ENCODE peak calls at places on chromosome 9, in four cellular contexts. X is GM06990, O is cardiac muscle cell, S is K562. U is an unnamed sample.

GRCh38 chr9:125176632-125177031 is 13.0 kb downstream of the PPP6C start:
- DNase-seq in S (peak), O (no peak), X (no peak), U (no peak)

GRCh38 chr9:27361401-27361953 is 64.5 kb upstream of the EQTN start:
- DNase-seq in O (no peak), X (no peak), S (no peak), U (no peak)

GRCh38 chr9:83384214-83384613 is 154.0 kb downstream of the FRMD3 start:
- DNase-seq in S (no peak), X (no peak), O (no peak), U (no peak)

GRCh38 chr9:133421615-133422542 is at the start of gene ADAMTS13:
- DNase-seq in X (peak), O (no peak), S (no peak), U (peak)

GRCh38 chr9:6525326-6526040 is 112.5 kb downstream of the UHRF2 start:
- DNase-seq in S (no peak), X (no peak), O (no peak), U (no peak)

GRCh38 chr9:98064623-98065392 is 8.3 kb downstream of the NANS start:
- DNase-seq in O (no peak), S (no peak), X (no peak), U (no peak)

GRCh38 chr9:136552117-136552685 is 6.4 kb upstream of the NOTCH1 start:
- DNase-seq in O (no peak), X (no peak), S (no peak), U (peak)

GRCh38 chr9:22111871-22112247 is 102.8 kb upstream of the CDKN2B start:
- DNase-seq in X (no peak), O (no peak), S (no peak), U (peak)

GRCh38 chr9:116506685-116507084 is 180.4 kb upstream of the TRIM32 start:
- DNase-seq in S (no peak), O (no peak), X (no peak), U (peak)

GRCh38 chr9:131239307-131239975 is 36.9 kb downstream of the FAM78A start:
- DNase-seq in O (no peak), X (no peak), S (no peak), U (no peak)

GRCh38 chr9:92384373-92384772 is 20.0 kb downstream of the OGN start:
- DNase-seq in S (no peak), X (no peak), O (no peak), U (peak)

GRCh38 chr9:109403766-109404320 is 83.0 kb upstream of the EPB41L4B start:
- DNase-seq in O (no peak), X (no peak), S (no peak), U (no peak)

GRCh38 chr9:4082948-4083347 is 216.9 kb downstream of the GLIS3 start:
- DNase-seq in O (no peak), X (no peak), S (no peak), U (no peak)

GRCh38 chr9:93263334-93264229 is 79.6 kb downstream of the WNK2 start:
- DNase-seq in X (no peak), O (no peak), S (no peak), U (no peak)

GRCh38 chr9:137313956-137314560 is 12.0 kb upstream of the NRARP start:
- DNase-seq in O (no peak), S (peak), X (no peak), U (no peak)

GRCh38 chr9:125888220-125888619 is 141.0 kb downstream of the PBX3 start:
- DNase-seq in O (no peak), S (no peak), X (no peak), U (peak)

GRCh38 chr9:81898851-81899250 is 29.4 kb upstream of the SPATA31D4 start:
- DNase-seq in S (no peak), X (no peak), O (no peak), U (no peak)

GRCh38 chr9:108953983-108954574 is 19.9 kb downstream of the ABITRAM start:
- DNase-seq in X (no peak), O (peak), S (peak), U (peak)

GRCh38 chr9:114770991-114771390 is 34.8 kb downstream of the TNFSF15 start:
- DNase-seq in S (no peak), X (no peak), O (no peak), U (no peak)

GRCh38 chr9:74379718-74380117 is 117.4 kb upstream of the RORB start:
- DNase-seq in X (no peak), S (peak), O (peak), U (peak)

GRCh38 chr9:126623667-126624452 is 10.1 kb downstream of the LMX1B start:
- DNase-seq in S (no peak), O (no peak), X (no peak), U (no peak)

GRCh38 chr9:92385474-92385873 is 18.9 kb downstream of the OGN start:
- DNase-seq in O (no peak), X (no peak), S (no peak), U (no peak)

GRCh38 chr9:14780251-14780650 is 57.7 kb upstream of the CER1 start:
- DNase-seq in X (no peak), S (no peak), O (no peak), U (no peak)

GRCh38 chr9:27365977-27366376 is 69.0 kb upstream of the EQTN start:
- DNase-seq in X (peak), S (no peak), O (no peak), U (no peak)

GRCh38 chr9:126055386-126055785 is 271.2 kb upstream of the MVB12B start:
- DNase-seq in O (no peak), S (no peak), X (no peak), U (peak)

GRCh38 chr9:114138537-114138936 is 16.8 kb upstream of the COL27A1 start:
- DNase-seq in X (no peak), O (no peak), S (no peak), U (no peak)

GRCh38 chr9:456365-456764 is 241.7 kb downstream of the DOCK8 start:
- DNase-seq in X (no peak), S (no peak), O (no peak), U (no peak)

GRCh38 chr9:5817776-5818336 is 15.1 kb downstream of the ERMP1 start:
- DNase-seq in O (no peak), X (no peak), S (no peak), U (peak)

GRCh38 chr9:123435471-123435870 is 79.5 kb downstream of the CRB2 start:
- DNase-seq in S (no peak), X (no peak), O (no peak), U (no peak)

GRCh38 chr9:76576344-76576743 is 117.4 kb downstream of the GCNT1 start:
- DNase-seq in X (peak), S (no peak), O (no peak), U (peak)

GRCh38 chr9:69180670-69181069 is 6.6 kb downstream of the TJP2 start:
- DNase-seq in X (no peak), O (no peak), S (peak), U (peak)

GRCh38 chr9:35489313-35490154 is at the start of gene RUSC2:
- DNase-seq in X (peak), S (peak), O (peak), U (peak)

GRCh38 chr9:136564379-136564988 is 18.6 kb upstream of the NOTCH1 start:
- DNase-seq in S (no peak), O (no peak), X (peak), U (peak)

GRCh38 chr9:74777136-74777879 is 110.4 kb downstream of the TRPM6 start:
- DNase-seq in S (peak), X (no peak), O (peak), U (peak)

GRCh38 chr9:96139592-96140251 is 162.3 kb downstream of the HSD17B3 start:
- DNase-seq in X (no peak), S (no peak), O (no peak), U (peak)

GRCh38 chr9:122213589-122214413 is 15.0 kb downstream of the LHX6 start:
- DNase-seq in O (peak), X (peak), S (peak), U (peak)

GRCh38 chr9:129135476-129135875 is 24.3 kb downstream of the PTPA start:
- DNase-seq in X (no peak), S (no peak), O (no peak), U (no peak)

GRCh38 chr9:101445353-101446029 is 9.9 kb upstream of the ALDOB start:
- DNase-seq in X (no peak), S (no peak), O (no peak), U (no peak)

GRCh38 chr9:128094166-128094949 is 26.3 kb downstream of the SLC25A25 start:
- DNase-seq in S (peak), X (no peak), O (peak), U (peak)
- H3K4me3 ChIP-seq in S (peak), X (no peak), O (no peak), U (no peak)

DNA sequence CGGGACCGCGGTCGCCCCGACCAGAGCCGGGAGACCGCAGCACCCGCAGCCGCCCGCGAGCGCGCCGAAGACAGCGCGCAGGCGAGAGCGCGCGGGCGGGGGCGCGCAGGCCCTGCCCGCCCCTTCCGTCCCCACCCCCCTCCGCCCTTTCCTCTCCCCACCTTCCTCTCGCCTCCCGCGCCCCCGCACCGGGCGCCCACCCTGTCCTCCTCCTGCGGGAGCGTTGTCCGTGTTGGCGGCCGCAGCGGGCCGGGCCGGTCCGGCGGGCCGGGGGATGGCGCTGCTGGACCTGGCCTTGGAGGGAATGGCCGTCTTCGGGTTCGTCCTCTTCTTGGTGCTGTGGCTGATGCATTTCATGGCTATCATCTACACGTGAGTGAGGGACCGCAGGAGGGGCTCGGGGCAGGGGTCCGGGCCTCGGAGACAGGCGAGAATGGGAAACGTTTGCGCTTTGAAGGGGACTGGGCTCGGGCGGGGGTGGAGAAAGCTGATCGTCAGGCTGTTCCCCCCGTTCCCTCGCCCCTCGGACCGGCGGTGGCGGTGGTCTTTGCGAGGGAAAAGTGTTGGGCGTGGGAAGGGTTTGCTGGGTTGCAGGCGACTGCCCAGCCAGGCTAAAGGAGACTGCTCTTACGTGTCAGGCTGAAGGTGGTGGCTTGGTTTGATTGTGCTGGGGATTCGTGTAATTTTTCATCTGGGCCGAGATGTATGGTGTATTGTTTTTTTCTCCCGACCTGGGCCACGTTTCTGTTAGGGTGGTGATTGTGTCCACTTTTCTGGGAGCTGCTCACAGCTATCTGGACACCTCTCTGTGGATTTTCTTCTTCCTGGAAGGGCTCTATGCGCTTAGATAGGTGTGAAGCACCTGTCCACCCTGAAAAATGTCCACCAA is 572 bp downstream of the UGCG start:
- DNase-seq in X (no peak), O (peak), S (peak), U (no peak)
- TF ChIP-seq CTCF in X (peak), O (peak), S (no peak), U (peak)

DNA sequence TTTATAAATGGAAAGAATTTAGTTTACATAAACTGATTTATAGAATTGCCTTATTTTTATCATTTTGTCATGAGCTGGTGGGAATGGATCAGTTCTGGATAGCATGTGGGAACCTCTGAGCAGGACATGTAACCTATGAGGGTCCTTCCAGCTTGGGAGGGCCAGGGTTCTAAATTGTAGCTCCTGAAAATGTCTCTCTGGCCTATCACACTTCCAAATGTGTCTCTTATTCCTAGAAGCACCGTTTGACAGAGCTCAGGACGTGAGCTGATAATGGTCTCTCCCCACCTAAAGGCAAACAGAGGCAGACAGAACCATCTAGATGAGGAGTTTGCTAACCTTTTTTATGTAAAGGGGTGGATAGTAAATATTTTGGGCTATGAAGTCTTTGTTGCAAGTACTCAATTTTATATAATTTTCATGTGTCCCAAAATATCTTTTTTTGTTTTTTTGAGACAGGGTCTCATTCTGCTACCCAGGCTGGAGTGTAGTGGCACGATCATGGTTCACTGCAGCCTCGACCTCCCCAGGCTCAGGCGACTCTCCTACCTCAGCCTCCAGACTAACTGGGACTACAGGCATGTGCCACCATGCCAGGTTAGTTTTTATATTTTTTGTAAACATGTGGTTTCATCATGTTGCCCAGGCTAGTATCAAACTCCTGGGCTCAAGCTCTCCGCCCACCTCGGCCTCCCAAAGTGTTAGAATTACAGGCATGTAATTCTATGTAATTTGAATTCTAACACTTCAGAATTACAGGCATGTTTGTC is 4.0 kb downstream of the TRAF1 start:
- DNase-seq in S (no peak), O (no peak), X (no peak), U (no peak)
- H3K4me3 ChIP-seq in S (no peak), O (no peak), X (peak), U (no peak)

DNA sequence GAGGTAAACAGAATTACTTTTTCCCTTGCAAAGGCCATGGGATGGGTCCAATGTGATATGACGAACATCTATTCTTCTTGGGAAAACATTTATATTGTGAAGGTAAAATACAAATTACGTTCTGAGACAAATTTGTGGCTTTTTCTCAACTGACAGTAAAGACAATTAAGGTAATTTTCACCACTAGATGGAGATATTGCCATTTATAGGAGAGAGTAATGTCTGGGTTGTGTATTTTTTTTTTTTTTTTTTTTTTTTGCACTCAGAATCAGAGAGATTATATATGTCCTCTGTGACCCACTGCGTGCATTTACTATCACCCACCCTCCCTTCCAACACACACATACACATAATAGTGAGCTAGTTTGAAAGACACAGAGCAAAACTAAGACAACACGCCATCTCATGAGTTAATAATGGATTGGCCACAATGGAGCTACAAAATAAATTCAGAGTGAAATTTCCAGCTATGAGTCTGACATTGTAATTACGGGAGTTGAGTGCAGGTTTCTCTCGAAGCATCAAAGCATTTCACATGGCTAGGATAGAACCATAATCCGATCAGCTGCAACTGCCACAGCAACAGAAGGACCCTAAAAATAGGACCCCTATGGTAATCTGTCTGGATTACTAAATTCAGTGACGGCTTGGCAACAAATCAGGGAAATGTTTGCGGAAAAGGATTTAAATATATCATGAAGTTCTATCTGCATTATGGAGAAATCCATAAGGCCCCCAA is 49.2 kb downstream of the ANXA1 start:
- DNase-seq in S (peak), O (peak), X (no peak), U (peak)
- TF ChIP-seq CTCF in S (peak), O (peak), X (peak), U (peak)

GRCh38 chr9:107793541-107793940 is 304.0 kb upstream of the KLF4 start:
- DNase-seq in O (no peak), S (no peak), X (no peak), U (no peak)

GRCh38 chr9:107792006-107792405 is 302.4 kb upstream of the KLF4 start:
- DNase-seq in S (no peak), X (no peak), O (no peak), U (no peak)

GRCh38 chr9:107794259-107794658 is 304.7 kb upstream of the KLF4 start:
- DNase-seq in S (peak), O (no peak), X (no peak), U (no peak)

GRCh38 chr9:107789001-107789710 is 299.6 kb upstream of the KLF4 start:
- DNase-seq in S (peak), X (no peak), O (no peak), U (no peak)

GRCh38 chr9:107792596-107792995 is 303.0 kb upstream of the KLF4 start:
- DNase-seq in O (no peak), S (no peak), X (no peak), U (no peak)
- H3K4me3 ChIP-seq in O (no peak), S (no peak), X (no peak), U (no peak)

U was measured in bronchial epithelial cell.